ENCODE peak calls at places on chromosome 17, in ten cellular contexts. One of them, this sample, is unnamed.

GRCh38 chr17:82493517-82493840 is 26.1 kb upstream of the FOXK2 start:
- DNase-seq in RWPE1: no peak
- DNase-seq in NCI-H1092 treated with DMSO at 0.1 percent for 48 hours: no peak
- DNase-seq in foreskin fibroblast: no peak
- DNase-seq in fibroblast of the aortic adventitia: no peak
- DNase-seq in HT1080: no peak
- DNase-seq in T47D: no peak
- DNase-seq in HFFc6: peak; percentile 10
- DNase-seq in cardiac fibroblast: no peak
- DNase-seq in activated T-cell treated with anti-CD3 and anti-CD28 coated beads for 48 hours: no peak
- DNase-seq in this sample: no peak

GRCh38 chr17:28725660-28726395 is at the start of gene TLCD1:
- DNase-seq in HFFc6: peak; percentile 84
- DNase-seq in cardiac fibroblast: peak; percentile 85
- DNase-seq in NCI-H1092 treated with DMSO at 0.1 percent for 48 hours: peak; percentile 78
- DNase-seq in HT1080: peak; percentile 89
- DNase-seq in fibroblast of the aortic adventitia: peak; percentile 70
- DNase-seq in T47D: peak; percentile 74
- DNase-seq in foreskin fibroblast: peak; percentile 85
- DNase-seq in activated T-cell treated with anti-CD3 and anti-CD28 coated beads for 48 hours: peak; percentile 73
- DNase-seq in RWPE1: peak; percentile 82
- DNase-seq in this sample: no peak

GRCh38 chr17:6456321-6456720 is 12.1 kb downstream of the PIMREG start:
- DNase-seq in T47D: no peak
- DNase-seq in activated T-cell treated with anti-CD3 and anti-CD28 coated beads for 48 hours: no peak
- DNase-seq in RWPE1: no peak
- DNase-seq in fibroblast of the aortic adventitia: no peak
- DNase-seq in HFFc6: no peak
- DNase-seq in cardiac fibroblast: no peak
- DNase-seq in HT1080: no peak
- DNase-seq in foreskin fibroblast: no peak
- DNase-seq in NCI-H1092 treated with DMSO at 0.1 percent for 48 hours: no peak
- DNase-seq in this sample: no peak

GRCh38 chr17:56639517-56639916 is 46.0 kb downstream of the NOG start:
- DNase-seq in fibroblast of the aortic adventitia: no peak
- DNase-seq in T47D: no peak
- DNase-seq in HFFc6: no peak
- DNase-seq in NCI-H1092 treated with DMSO at 0.1 percent for 48 hours: no peak
- DNase-seq in activated T-cell treated with anti-CD3 and anti-CD28 coated beads for 48 hours: no peak
- DNase-seq in HT1080: no peak
- DNase-seq in foreskin fibroblast: no peak
- DNase-seq in cardiac fibroblast: no peak
- DNase-seq in RWPE1: no peak
- DNase-seq in this sample: no peak

GRCh38 chr17:7467498-7467897 is 11.9 kb downstream of the ZBTB4 start:
- DNase-seq in activated T-cell treated with anti-CD3 and anti-CD28 coated beads for 48 hours: no peak
- DNase-seq in cardiac fibroblast: no peak
- DNase-seq in foreskin fibroblast: no peak
- DNase-seq in NCI-H1092 treated with DMSO at 0.1 percent for 48 hours: no peak
- DNase-seq in HFFc6: no peak
- DNase-seq in T47D: no peak
- DNase-seq in RWPE1: no peak
- DNase-seq in fibroblast of the aortic adventitia: no peak
- DNase-seq in HT1080: no peak
- DNase-seq in this sample: no peak

GRCh38 chr17:21215935-21216334 is 2.0 kb upstream of the TMEM11 start:
- DNase-seq in foreskin fibroblast: no peak
- DNase-seq in RWPE1: peak; percentile 31
- DNase-seq in HFFc6: no peak
- DNase-seq in NCI-H1092 treated with DMSO at 0.1 percent for 48 hours: no peak
- DNase-seq in activated T-cell treated with anti-CD3 and anti-CD28 coated beads for 48 hours: no peak
- DNase-seq in T47D: no peak
- DNase-seq in fibroblast of the aortic adventitia: peak; percentile 51
- DNase-seq in cardiac fibroblast: peak; percentile 56
- DNase-seq in HT1080: no peak
- DNase-seq in this sample: no peak

GRCh38 chr17:40443988-40444899 is 994 bp downstream of the IGFBP4 start:
- DNase-seq in NCI-H1092 treated with DMSO at 0.1 percent for 48 hours: no peak
- DNase-seq in HFFc6: no peak
- DNase-seq in HT1080: no peak
- DNase-seq in RWPE1: no peak
- DNase-seq in T47D: no peak
- DNase-seq in cardiac fibroblast: peak; percentile 58
- DNase-seq in foreskin fibroblast: no peak
- DNase-seq in fibroblast of the aortic adventitia: peak; percentile 54
- DNase-seq in activated T-cell treated with anti-CD3 and anti-CD28 coated beads for 48 hours: no peak
- DNase-seq in this sample: no peak

GRCh38 chr17:46264456-46265198 is 30.3 kb upstream of the LRRC37A start:
- DNase-seq in cardiac fibroblast: peak; percentile 83
- DNase-seq in RWPE1: peak; percentile 88
- DNase-seq in HT1080: peak; percentile 80
- DNase-seq in fibroblast of the aortic adventitia: peak; percentile 71
- DNase-seq in activated T-cell treated with anti-CD3 and anti-CD28 coated beads for 48 hours: no peak
- DNase-seq in HFFc6: peak; percentile 77
- DNase-seq in T47D: peak; percentile 79
- DNase-seq in NCI-H1092 treated with DMSO at 0.1 percent for 48 hours: no peak
- DNase-seq in foreskin fibroblast: peak; percentile 34
- DNase-seq in this sample: no peak

GRCh38 chr17:19538095-19539039 is 4.7 kb downstream of the SLC47A1 start:
- DNase-seq in HT1080: no peak
- DNase-seq in T47D: no peak
- DNase-seq in activated T-cell treated with anti-CD3 and anti-CD28 coated beads for 48 hours: no peak
- DNase-seq in RWPE1: no peak
- DNase-seq in cardiac fibroblast: no peak
- DNase-seq in foreskin fibroblast: no peak
- DNase-seq in fibroblast of the aortic adventitia: no peak
- DNase-seq in HFFc6: no peak
- DNase-seq in NCI-H1092 treated with DMSO at 0.1 percent for 48 hours: no peak
- DNase-seq in this sample: peak; percentile 55

GRCh38 chr17:1931759-1932579 is 93.2 kb downstream of the RTN4RL1 start:
- DNase-seq in T47D: no peak
- DNase-seq in activated T-cell treated with anti-CD3 and anti-CD28 coated beads for 48 hours: no peak
- DNase-seq in fibroblast of the aortic adventitia: peak; percentile 16
- DNase-seq in HT1080: no peak
- DNase-seq in NCI-H1092 treated with DMSO at 0.1 percent for 48 hours: peak; percentile 76
- DNase-seq in foreskin fibroblast: no peak
- DNase-seq in RWPE1: peak; percentile 34
- DNase-seq in HFFc6: no peak
- DNase-seq in cardiac fibroblast: no peak
- DNase-seq in this sample: peak; percentile 10

GRCh38 chr17:79126139-79126538 is 51.5 kb downstream of the ENGASE start:
- DNase-seq in cardiac fibroblast: no peak
- DNase-seq in fibroblast of the aortic adventitia: no peak
- DNase-seq in T47D: peak; percentile 66
- DNase-seq in activated T-cell treated with anti-CD3 and anti-CD28 coated beads for 48 hours: no peak
- DNase-seq in RWPE1: no peak
- DNase-seq in foreskin fibroblast: no peak
- DNase-seq in NCI-H1092 treated with DMSO at 0.1 percent for 48 hours: peak; percentile 5
- DNase-seq in HT1080: no peak
- DNase-seq in HFFc6: no peak
- DNase-seq in this sample: no peak

GRCh38 chr17:75011788-75012319 is 616 bp upstream of the MRPL58 start:
- DNase-seq in RWPE1: no peak
- DNase-seq in NCI-H1092 treated with DMSO at 0.1 percent for 48 hours: peak; percentile 45
- DNase-seq in fibroblast of the aortic adventitia: peak; percentile 85
- DNase-seq in T47D: peak; percentile 85
- DNase-seq in foreskin fibroblast: peak; percentile 72
- DNase-seq in HT1080: no peak
- DNase-seq in cardiac fibroblast: peak; percentile 85
- DNase-seq in HFFc6: peak; percentile 72
- DNase-seq in activated T-cell treated with anti-CD3 and anti-CD28 coated beads for 48 hours: no peak
- DNase-seq in this sample: peak; percentile 64